ENCODE peak calls at places on chromosome 1, in nine cellular contexts. K is CD4-positive, alpha-beta T cell; L is hepatocyte; X is NCI-H345; F is HEK293T; D is stimulated activated CD8-positive, alpha-beta memory T cell treated with anti-CD3 and anti-CD28 coated beads, Interleukin-12 subunit alpha, Interleukin-12 subunit beta, amount 100 ng/mL, for 1 hour; R is AG09309; V is mucosa of gallbladder; U is frontal cortex. G is an unnamed sample.

GRCh38 chr1:22733643-22734042 is 23.0 kb downstream of the EPHB2 start:
- DNase-seq in K (no peak), L (no peak), X (no peak), F (no peak), D (no peak), R (no peak), V (no peak), U (no peak), G (no peak)

GRCh38 chr1:184859381-184860105 is 104.9 kb upstream of the EDEM3 start:
- DNase-seq in K (no peak), L (no peak), X (no peak), F (no peak), D (no peak), R (no peak), V (no peak), U (no peak), G (no peak)

GRCh38 chr1:1947493-1947892 is 28.4 kb upstream of the TMEM52 start:
- DNase-seq in K (no peak), L (no peak), X (no peak), F (no peak), D (no peak), R (no peak), V (no peak), U (no peak), G (no peak)

GRCh38 chr1:245169391-245169790 is 14.6 kb downstream of the KIF26B start:
- DNase-seq in K (no peak), L (no peak), X (no peak), F (no peak), D (no peak), R (peak), V (no peak), U (no peak), G (no peak)

GRCh38 chr1:203898458-203899244 is 37.3 kb downstream of the SNRPE start:
- DNase-seq in K (no peak), L (no peak), X (no peak), F (no peak), D (no peak), R (no peak), V (no peak), U (no peak), G (no peak)

GRCh38 chr1:202351725-202352124 is 3.2 kb downstream of the PPP1R12B start:
- DNase-seq in K (no peak), L (no peak), X (no peak), F (no peak), D (no peak), R (no peak), V (no peak), U (no peak), G (no peak)

GRCh38 chr1:65195495-65196417 is 47.8 kb downstream of the AK4 start:
- DNase-seq in K (no peak), L (no peak), X (no peak), F (no peak), D (no peak), R (no peak), V (no peak), U (no peak), G (no peak)

GRCh38 chr1:216045400-216045799 is 377.8 kb downstream of the USH2A start:
- DNase-seq in K (no peak), L (no peak), X (no peak), F (no peak), D (no peak), R (peak), V (no peak), U (no peak), G (no peak)

GRCh38 chr1:230877139-230877923 is 9.0 kb upstream of the C1orf198 start:
- DNase-seq in K (no peak), L (no peak), X (no peak), F (no peak), D (no peak), R (peak), V (no peak), U (no peak), G (no peak)

GRCh38 chr1:221718391-221719277 is 23.3 kb downstream of the DUSP10 start:
- DNase-seq in K (no peak), L (peak), X (no peak), F (peak), D (no peak), R (peak), V (no peak), U (no peak), G (no peak)

GRCh38 chr1:110765640-110766335 is 91.0 kb upstream of the KCNA3 start:
- DNase-seq in K (peak), L (peak), X (peak), F (peak), D (peak), R (peak), V (peak), U (peak), G (no peak)

GRCh38 chr1:67816096-67816493 is 17.2 kb downstream of the GNG12 start:
- DNase-seq in K (no peak), L (peak), X (no peak), F (no peak), D (no peak), R (no peak), V (no peak), U (no peak), G (no peak)

GRCh38 chr1:78303620-78304019 is 187.2 kb upstream of the PTGFR start:
- DNase-seq in K (no peak), L (no peak), X (no peak), F (no peak), D (no peak), R (peak), V (peak), U (no peak), G (no peak)

GRCh38 chr1:44485229-44485932 is 80.3 kb downstream of the RNF220 start:
- DNase-seq in K (no peak), L (peak), X (no peak), F (no peak), D (no peak), R (peak), V (no peak), U (no peak), G (no peak)

GRCh38 chr1:14479865-14480264 is 118.6 kb upstream of the KAZN start:
- DNase-seq in K (no peak), L (peak), X (no peak), F (no peak), D (no peak), R (no peak), V (no peak), U (no peak), G (no peak)

GRCh38 chr1:36107394-36107793 is 17.6 kb downstream of the COL8A2 start:
- DNase-seq in K (no peak), L (no peak), X (no peak), F (no peak), D (no peak), R (no peak), V (no peak), U (no peak), G (no peak)

GRCh38 chr1:61004269-61005003 is 77.9 kb upstream of the NFIA start:
- DNase-seq in K (no peak), L (no peak), X (no peak), F (no peak), D (no peak), R (no peak), V (no peak), U (no peak), G (no peak)

GRCh38 chr1:192879416-192879815 is 70.6 kb downstream of the RGS2 start:
- DNase-seq in K (no peak), L (peak), X (no peak), F (no peak), D (no peak), R (no peak), V (no peak), U (no peak), G (no peak)